ENCODE peak calls at places on chromosomes 4 and X, in six cellular contexts. E is GM10248; W is ELR; H is suprapubic skin; L is astrocyte; Z is stimulated activated naive CD8-positive, alpha-beta T cell treated with anti-CD3 and anti-CD28 coated beads, Interleukin-15, Interleukin-2, amounts not matched to agents 100 U/mL and 50 U/mL, for 24 hours. X is an unnamed sample.

GRCh38 chrX:23845316-23845932 is 62.3 kb downstream of the APOO start:
- DNase-seq in E (no peak), W (no peak), H (no peak), L (no peak), Z (no peak), X (no peak)

GRCh38 chr4:144579411-144580020 is 66.4 kb upstream of the HHIP start:
- DNase-seq in E (no peak), W (peak; percentile 88), H (no peak), L (peak; percentile 61), Z (no peak), X (no peak)

GRCh38 chr4:103634236-103634635 is 85.5 kb downstream of the TACR3 start:
- DNase-seq in E (no peak), W (peak; percentile 19), H (no peak), L (no peak), Z (no peak), X (no peak)

GRCh38 chrX:43679778-43680177 is 23.7 kb downstream of the MAOA start:
- DNase-seq in E (no peak), W (no peak), H (no peak), L (no peak), Z (no peak), X (no peak)

GRCh38 chrX:133482345-133483041 is 67.2 kb upstream of the GPC4 start:
- DNase-seq in E (no peak), W (no peak), H (no peak), L (peak; percentile 43), Z (no peak), X (no peak)

GRCh38 chr4:128241981-128242380 is 45.6 kb downstream of the PGRMC2 start:
- DNase-seq in E (no peak), W (no peak), H (no peak), L (no peak), Z (no peak), X (no peak)

GRCh38 chr4:163804001-163804400 is 309.5 kb downstream of the TMA16 start:
- DNase-seq in E (no peak), W (no peak), H (no peak), L (no peak), Z (no peak), X (no peak)

GRCh38 chrX:110965409-110965808 is 130.6 kb upstream of the PAK3 start:
- DNase-seq in E (no peak), W (peak; percentile 3), H (no peak), L (peak; percentile 4), Z (no peak), X (no peak)

GRCh38 chr4:88018471-88018870 is 11.0 kb downstream of the PKD2 start:
- DNase-seq in E (no peak), W (peak; percentile 82), H (peak; percentile 65), L (peak; percentile 74), Z (no peak), X (no peak)

GRCh38 chr4:24470681-24471622 is 113.4 kb downstream of the DHX15 start:
- DNase-seq in E (peak; percentile 64), W (peak; percentile 55), H (peak; percentile 67), L (peak; percentile 61), Z (peak; percentile 26), X (no peak)

GRCh38 chr4:125744891-125745364 is 430.2 kb downstream of the FAT4 start:
- DNase-seq in E (no peak), W (no peak), H (no peak), L (no peak), Z (no peak), X (peak; percentile 48)

X was measured in Right ventricle myocardium inferior.